ENCODE peak calls at places on chromosomes 11 and 22, in nine cellular contexts. T is heart left ventricle, I is Peyer's patch, M is GM12878, H is HCT116, A is adrenal gland, Y is right lobe of liver, R is suprapubic skin, B is uterus. L is an unnamed sample.

GRCh38 chr11:64407630-64408029 is 48.7 kb downstream of the RPS6KA4 start:
- DNase-seq in R (no peak), M (no peak), B (no peak), Y (no peak), H (no peak), T (no peak), I (no peak), A (no peak), L (no peak)

GRCh38 chr11:125128450-125128849 is 17.0 kb upstream of the TMEM218 start:
- DNase-seq in H (no peak), T (no peak), I (no peak), A (no peak), R (no peak), Y (no peak), M (no peak), B (no peak), L (no peak)

GRCh38 chr11:66543263-66544107 is 2.4 kb downstream of the ZDHHC24 start:
- DNase-seq in T (no peak), M (peak), H (no peak), Y (peak), I (peak), R (no peak), B (peak), A (peak), L (peak)

GRCh38 chr11:61610905-61611304 is 30.0 kb upstream of the SYT7 start:
- DNase-seq in A (no peak), T (peak), B (no peak), M (no peak), Y (peak), H (no peak), I (no peak), R (no peak), L (no peak)

GRCh38 chr11:122863704-122864326 is 18.7 kb upstream of the JHY start:
- DNase-seq in H (peak), I (peak), R (no peak), A (peak), M (no peak), B (peak), Y (no peak), T (no peak), L (no peak)

GRCh38 chr11:31817621-31818493 is 6.7 kb upstream of the PAX6 start:
- DNase-seq in T (no peak), I (no peak), H (no peak), R (no peak), M (no peak), A (no peak), B (no peak), Y (no peak), L (peak)

GRCh38 chr22:36373258-36373579 is 14.5 kb downstream of the MYH9 start:
- DNase-seq in Y (peak), H (no peak), T (peak), M (no peak), I (no peak), R (no peak), B (no peak), A (no peak), L (peak)

GRCh38 chr22:30890689-30891442 is 77.7 kb downstream of the MORC2 start:
- DNase-seq in Y (no peak), M (no peak), T (peak), R (peak), I (peak), A (no peak), H (peak), B (no peak), L (peak)

GRCh38 chr11:93849751-93850584 is 450 bp downstream of the VSTM5 start:
- DNase-seq in I (no peak), T (no peak), H (no peak), B (no peak), Y (no peak), A (peak), M (no peak), R (no peak), L (no peak)

GRCh38 chr22:46614070-46614931 is 5.9 kb upstream of the GRAMD4 start:
- DNase-seq in A (no peak), M (peak), H (no peak), B (no peak), I (peak), R (no peak), T (no peak), Y (no peak), L (peak)

GRCh38 chr11:7546324-7546791 is 32.6 kb downstream of the PPFIBP2 start:
- DNase-seq in M (no peak), Y (no peak), A (no peak), H (no peak), B (peak), I (no peak), T (no peak), R (no peak), L (no peak)

GRCh38 chr22:47199261-47199948 is 437.0 kb downstream of the TBC1D22A start:
- DNase-seq in B (no peak), H (no peak), M (no peak), R (peak), T (no peak), Y (no peak), A (no peak), I (peak), L (peak)

GRCh38 chr11:34300571-34301295 is 57.1 kb downstream of the ABTB2 start:
- DNase-seq in M (no peak), T (no peak), A (no peak), I (no peak), Y (no peak), B (no peak), H (no peak), R (no peak), L (no peak)

GRCh38 chr22:44128961-44129613 is 51.6 kb upstream of the PARVG start:
- DNase-seq in H (no peak), I (no peak), T (no peak), R (no peak), Y (no peak), M (no peak), B (no peak), A (no peak), L (peak)

GRCh38 chr22:31084811-31085492 is 3.8 kb downstream of the SMTN start:
- DNase-seq in I (peak), A (peak), B (peak), R (peak), H (no peak), T (peak), M (peak), Y (peak), L (peak)

GRCh38 chr22:49488943-49489342 is 338.7 kb downstream of the BRD1 start:
- DNase-seq in I (no peak), H (no peak), B (no peak), R (no peak), M (no peak), T (no peak), A (no peak), Y (no peak), L (no peak)

GRCh38 chr11:66073669-66074068 is 3.6 kb downstream of the PACS1 start:
- DNase-seq in M (no peak), Y (no peak), R (no peak), A (no peak), H (no peak), B (no peak), T (no peak), I (peak), L (no peak)

GRCh38 chr11:35145249-35145648 is 6.3 kb downstream of the CD44 start:
- DNase-seq in T (no peak), H (no peak), I (peak), B (no peak), M (peak), Y (peak), R (no peak), A (no peak), L (no peak)

GRCh38 chr11:82980947-82981346 is 79.4 kb downstream of the DDIAS start:
- DNase-seq in B (no peak), T (no peak), I (no peak), R (no peak), M (no peak), Y (no peak), H (no peak), A (no peak), L (no peak)

GRCh38 chr22:49966716-49967332 is 6.3 kb downstream of the PIM3 start:
- DNase-seq in R (peak), T (peak), B (peak), I (peak), A (peak), H (no peak), M (no peak), Y (peak), L (peak)

GRCh38 chr11:17603056-17603825 is 56.2 kb downstream of the OTOG start:
- DNase-seq in Y (no peak), A (no peak), I (peak), M (no peak), B (no peak), H (no peak), T (no peak), R (no peak), L (peak)

GRCh38 chr11:586376-587316 is 10.4 kb downstream of the PHRF1 start:
- DNase-seq in A (no peak), T (no peak), I (no peak), R (no peak), B (no peak), M (no peak), Y (no peak), H (no peak), L (no peak)

GRCh38 chr22:37742374-37743092 is 45.7 kb downstream of the TRIOBP start:
- DNase-seq in H (peak), B (peak), A (peak), R (no peak), Y (no peak), I (no peak), M (no peak), T (peak), L (no peak)

GRCh38 chr11:103808246-103808645 is 228.2 kb upstream of the DDI1 start:
- DNase-seq in A (no peak), H (no peak), R (no peak), T (no peak), M (no peak), B (no peak), I (no peak), Y (no peak), L (no peak)

GRCh38 chr22:29797351-29797750 is 30.2 kb downstream of the UQCR10 start:
- DNase-seq in A (no peak), H (no peak), I (no peak), R (no peak), B (no peak), T (no peak), M (peak), Y (no peak), L (no peak)

GRCh38 chr11:12529041-12529440 is 145.2 kb upstream of the TEAD1 start:
- DNase-seq in I (no peak), Y (no peak), R (no peak), H (no peak), T (no peak), A (no peak), M (no peak), B (no peak), L (no peak)

GRCh38 chr22:25700996-25701815 is 40.8 kb upstream of the MYO18B start:
- DNase-seq in H (no peak), A (no peak), Y (no peak), I (no peak), T (peak), M (no peak), R (no peak), B (no peak), L (no peak)

GRCh38 chr11:59616396-59616982 is 915 bp upstream of the OSBP start:
- DNase-seq in M (no peak), I (no peak), A (peak), H (no peak), B (no peak), Y (peak), T (no peak), R (peak), L (peak)

GRCh38 chr11:46711288-46711687 is 7.7 kb upstream of the F2 start:
- DNase-seq in M (no peak), A (no peak), Y (no peak), I (no peak), B (no peak), R (no peak), H (no peak), T (no peak), L (no peak)

GRCh38 chr11:14905104-14906033 is 13.3 kb upstream of the CYP2R1 start:
- DNase-seq in Y (peak), M (no peak), T (peak), H (no peak), B (peak), A (peak), R (peak), I (peak), L (peak)

GRCh38 chr11:32224580-32224979 is 133.7 kb downstream of the RCN1 start:
- DNase-seq in T (no peak), R (no peak), M (no peak), I (no peak), A (no peak), B (no peak), H (no peak), Y (no peak), L (no peak)

GRCh38 chr11:26944866-26945664 is 48.8 kb upstream of the FIBIN start:
- DNase-seq in Y (no peak), I (no peak), A (no peak), H (no peak), T (no peak), B (no peak), M (no peak), R (no peak), L (no peak)

GRCh38 chr11:67024410-67024809 is 1.5 kb downstream of the SYT12 start:
- DNase-seq in M (no peak), B (no peak), R (no peak), A (no peak), H (no peak), I (peak), Y (no peak), T (no peak), L (no peak)

GRCh38 chr22:42416671-42417230 is 15.5 kb downstream of the NFAM1 start:
- DNase-seq in R (no peak), Y (no peak), M (no peak), T (no peak), B (no peak), I (no peak), A (no peak), H (no peak), L (no peak)

GRCh38 chr22:42408815-42409529 is 23.2 kb downstream of the NFAM1 start:
- DNase-seq in R (no peak), M (no peak), A (no peak), H (no peak), B (no peak), T (no peak), Y (no peak), I (no peak), L (no peak)

GRCh38 chr22:42410708-42411107 is 21.5 kb downstream of the NFAM1 start:
- DNase-seq in T (no peak), Y (no peak), A (no peak), H (no peak), M (no peak), B (no peak), R (no peak), I (no peak), L (no peak)

GRCh38 chr22:42414565-42415298 is 17.5 kb downstream of the NFAM1 start:
- DNase-seq in Y (no peak), B (no peak), I (no peak), T (no peak), R (no peak), A (no peak), M (no peak), H (no peak), L (no peak)

GRCh38 chr22:42412744-42413220 is 19.4 kb downstream of the NFAM1 start:
- DNase-seq in I (no peak), B (no peak), T (no peak), Y (no peak), A (no peak), H (no peak), R (no peak), M (no peak), L (no peak)
- H3K27ac ChIP-seq in I (no peak), B (no peak), T (no peak), Y (no peak), A (no peak), H (no peak), R (no peak), M (no peak), L (no peak)

DNA sequence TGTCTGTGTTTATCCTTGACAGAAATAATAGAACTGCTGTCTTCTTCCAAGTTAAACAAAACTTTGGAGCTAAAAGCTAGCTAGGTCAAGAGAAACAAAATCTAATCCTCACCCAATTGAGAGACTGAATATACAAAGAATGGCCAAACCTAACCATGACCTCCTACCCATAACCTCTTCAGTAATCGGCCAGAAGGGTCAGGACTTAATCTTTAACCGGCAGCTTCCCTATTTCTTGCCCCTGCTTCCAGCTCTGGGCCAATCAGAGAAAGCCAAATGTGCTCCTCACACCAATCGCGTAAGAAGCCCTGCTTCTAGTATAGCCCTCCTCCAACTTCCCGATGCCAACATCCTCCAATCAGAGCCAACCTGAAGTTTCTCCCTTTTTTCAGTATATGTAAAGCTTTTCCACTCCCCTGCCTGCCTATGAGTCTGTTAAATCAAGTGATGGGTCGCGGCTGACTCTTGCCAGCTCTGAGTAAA is 1.7 kb upstream of the DDX6 start:
- DNase-seq in R (no peak), Y (peak), H (peak), M (peak), T (peak), B (peak), I (peak), A (peak), L (peak)
- TF ChIP-seq POLR2A in R (no peak), Y (peak), H (peak), M (peak), T (no peak), B (peak), I (peak), A (peak), L (peak)

GRCh38 chr11:117095301-117096139 is 2.7 kb downstream of the SIK3 start:
- DNase-seq in H (no peak), A (no peak), R (no peak), M (no peak), Y (no peak), T (no peak), I (no peak), B (no peak), L (no peak)
- H3K4me3 ChIP-seq in H (no peak), A (no peak), R (peak), M (peak), Y (peak), T (peak), I (peak), B (no peak), L (peak)

GRCh38 chr11:57901756-57902155 is 121.9 kb upstream of the OR9Q1 start:
- DNase-seq in A (no peak), H (no peak), B (no peak), R (no peak), Y (no peak), I (no peak), T (no peak), M (no peak), L (no peak)

GRCh38 chr11:57903011-57903410 is 120.7 kb upstream of the OR9Q1 start:
- DNase-seq in I (no peak), H (no peak), M (no peak), A (no peak), B (no peak), Y (no peak), T (no peak), R (no peak), L (no peak)

GRCh38 chr11:57904369-57904768 is 119.3 kb upstream of the OR9Q1 start:
- DNase-seq in H (no peak), B (no peak), I (no peak), Y (no peak), A (no peak), R (no peak), M (no peak), T (no peak), L (no peak)

GRCh38 chr11:57903441-57904123 is 120.1 kb upstream of the OR9Q1 start:
- DNase-seq in R (peak), B (no peak), Y (no peak), M (no peak), H (peak), T (no peak), I (no peak), A (peak), L (no peak)

GRCh38 chr11:57905439-57905838 is 118.2 kb upstream of the OR9Q1 start:
- DNase-seq in Y (no peak), H (no peak), M (no peak), T (no peak), I (no peak), B (no peak), A (no peak), R (no peak), L (no peak)
- H3K27ac ChIP-seq in Y (no peak), H (no peak), M (no peak), T (no peak), I (no peak), B (no peak), A (no peak), R (peak), L (no peak)

L was measured in spleen.